ENCODE peak calls at places on chromosomes 6 and 20, in four cellular contexts. One of them, this sample, is unnamed.

GRCh38 chr20:445514-446336 is 16.6 kb downstream of the TBC1D20 start:
- DNase-seq in CD4-positive, alpha-beta memory T cell: no peak
- DNase-seq in hepatocyte: no peak
- DNase-seq in thoracic aorta: no peak
- DNase-seq in this sample: no peak

GRCh38 chr6:147179809-147180208 is 24.4 kb upstream of the STXBP5 start:
- DNase-seq in hepatocyte: no peak
- DNase-seq in CD4-positive, alpha-beta memory T cell: no peak
- DNase-seq in thoracic aorta: no peak
- DNase-seq in this sample: no peak

GRCh38 chr6:41881506-41881905 is 13.7 kb downstream of the USP49 start:
- DNase-seq in CD4-positive, alpha-beta memory T cell: no peak
- DNase-seq in thoracic aorta: no peak
- DNase-seq in hepatocyte: no peak
- DNase-seq in this sample: no peak

GRCh38 chr20:30168025-30168799 is 1089.3 kb upstream of the DEFB115 start:
- DNase-seq in CD4-positive, alpha-beta memory T cell: peak; percentile 8
- DNase-seq in hepatocyte: no peak
- DNase-seq in thoracic aorta: no peak
- DNase-seq in this sample: peak; percentile 6

GRCh38 chr20:52859156-52859887 is 112.8 kb upstream of the TSHZ2 start:
- DNase-seq in CD4-positive, alpha-beta memory T cell: no peak
- DNase-seq in hepatocyte: no peak
- DNase-seq in thoracic aorta: no peak
- DNase-seq in this sample: no peak

GRCh38 chr6:148311849-148312669 is 30.6 kb upstream of the SASH1 start:
- DNase-seq in CD4-positive, alpha-beta memory T cell: no peak
- DNase-seq in thoracic aorta: no peak
- DNase-seq in hepatocyte: no peak
- DNase-seq in this sample: no peak

GRCh38 chr6:47061631-47062300 is 19.6 kb upstream of the ADGRF1 start:
- DNase-seq in hepatocyte: no peak
- DNase-seq in CD4-positive, alpha-beta memory T cell: no peak
- DNase-seq in thoracic aorta: no peak
- DNase-seq in this sample: no peak

GRCh38 chr20:24164360-24164759 is 175.8 kb upstream of the GGTLC1 start:
- DNase-seq in thoracic aorta: no peak
- DNase-seq in hepatocyte: no peak
- DNase-seq in CD4-positive, alpha-beta memory T cell: no peak
- DNase-seq in this sample: no peak

GRCh38 chr20:4764805-4765204 is 43.1 kb downstream of the PRND start:
- DNase-seq in CD4-positive, alpha-beta memory T cell: no peak
- DNase-seq in thoracic aorta: no peak
- DNase-seq in hepatocyte: no peak
- DNase-seq in this sample: no peak

GRCh38 chr20:46433051-46433450 is 26.6 kb upstream of the ELMO2 start:
- DNase-seq in thoracic aorta: no peak
- DNase-seq in hepatocyte: no peak
- DNase-seq in CD4-positive, alpha-beta memory T cell: no peak
- DNase-seq in this sample: no peak

GRCh38 chr6:109894181-109894580 is 83.9 kb upstream of the GPR6 start:
- DNase-seq in CD4-positive, alpha-beta memory T cell: no peak
- DNase-seq in hepatocyte: no peak
- DNase-seq in thoracic aorta: no peak
- DNase-seq in this sample: no peak

GRCh38 chr6:99334526-99335127 is 14.8 kb downstream of the FAXC start:
- DNase-seq in hepatocyte: peak; percentile 59
- DNase-seq in CD4-positive, alpha-beta memory T cell: no peak
- DNase-seq in thoracic aorta: no peak
- DNase-seq in this sample: no peak

GRCh38 chr6:128352331-128352730 is 168.1 kb downstream of the PTPRK start:
- DNase-seq in thoracic aorta: no peak
- DNase-seq in hepatocyte: no peak
- DNase-seq in CD4-positive, alpha-beta memory T cell: no peak
- DNase-seq in this sample: no peak

GRCh38 chr6:160355001-160355400 is 6.8 kb downstream of the SLC22A3 start:
- DNase-seq in thoracic aorta: no peak
- DNase-seq in hepatocyte: peak; percentile 20
- DNase-seq in CD4-positive, alpha-beta memory T cell: no peak
- DNase-seq in this sample: no peak

GRCh38 chr6:43019152-43019551 is 2.3 kb upstream of the RRP36 start:
- DNase-seq in thoracic aorta: no peak
- DNase-seq in hepatocyte: no peak
- DNase-seq in CD4-positive, alpha-beta memory T cell: no peak
- DNase-seq in this sample: no peak

GRCh38 chr6:74574794-74575193 is 631.1 kb downstream of the COL12A1 start:
- DNase-seq in thoracic aorta: no peak
- DNase-seq in hepatocyte: peak; percentile 37
- DNase-seq in CD4-positive, alpha-beta memory T cell: no peak
- DNase-seq in this sample: no peak

GRCh38 chr6:12132351-12133222 is 120.5 kb downstream of the HIVEP1 start:
- DNase-seq in thoracic aorta: no peak
- DNase-seq in CD4-positive, alpha-beta memory T cell: no peak
- DNase-seq in hepatocyte: no peak
- DNase-seq in this sample: no peak

GRCh38 chr6:142290851-142291250 is 11.0 kb upstream of the ADGRG6 start:
- DNase-seq in CD4-positive, alpha-beta memory T cell: no peak
- DNase-seq in hepatocyte: no peak
- DNase-seq in thoracic aorta: no peak
- DNase-seq in this sample: no peak

GRCh38 chr6:33583591-33584155 is 3.6 kb upstream of the BAK1 start:
- DNase-seq in thoracic aorta: no peak
- DNase-seq in hepatocyte: no peak
- DNase-seq in CD4-positive, alpha-beta memory T cell: no peak
- DNase-seq in this sample: no peak

GRCh38 chr20:43849496-43850197 is 65.0 kb upstream of the TOX2 start:
- DNase-seq in hepatocyte: peak; percentile 56
- DNase-seq in CD4-positive, alpha-beta memory T cell: no peak
- DNase-seq in thoracic aorta: no peak
- DNase-seq in this sample: no peak

GRCh38 chr6:167668019-167668753 is 158.5 kb upstream of the AFDN start:
- DNase-seq in hepatocyte: peak; percentile 66
- DNase-seq in CD4-positive, alpha-beta memory T cell: no peak
- DNase-seq in thoracic aorta: no peak
- DNase-seq in this sample: no peak

GRCh38 chr6:160015778-160016684 is 47.1 kb downstream of the IGF2R start:
- DNase-seq in thoracic aorta: no peak
- DNase-seq in hepatocyte: no peak
- DNase-seq in CD4-positive, alpha-beta memory T cell: peak; percentile 62
- DNase-seq in this sample: no peak

DNA sequence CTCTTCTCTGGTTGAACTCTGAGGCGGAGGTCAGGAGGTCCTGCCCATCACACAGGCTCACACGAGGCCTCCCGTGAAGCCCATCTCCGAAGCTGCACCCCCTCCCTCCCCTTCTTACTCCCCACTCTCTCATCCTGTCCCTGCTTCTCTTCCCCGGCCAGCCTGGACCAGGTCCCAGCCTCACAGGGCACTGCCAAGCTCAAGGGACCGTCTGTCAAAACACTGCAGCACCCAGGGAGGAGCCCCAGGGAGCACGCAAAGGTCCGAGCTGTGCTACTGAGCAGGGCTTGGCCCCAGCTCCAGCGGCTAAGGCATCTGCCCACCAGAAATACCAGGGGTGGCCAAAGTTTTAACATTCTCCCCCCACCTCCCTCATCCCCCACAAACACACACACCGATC is 70.0 kb downstream of the PSMG4 start:
- DNase-seq in thoracic aorta: no peak
- DNase-seq in hepatocyte: no peak
- DNase-seq in CD4-positive, alpha-beta memory T cell: no peak
- DNase-seq in this sample: peak; percentile 63
- H3K4me1 ChIP-seq in thoracic aorta: no peaks in the 10 kb centered on the region
- H3K4me1 ChIP-seq in hepatocyte: peaks cover 7% of the 10 kb centered on the region
- H3K4me1 ChIP-seq in CD4-positive, alpha-beta memory T cell: no peaks in the 10 kb centered on the region
- H3K4me1 ChIP-seq in this sample: peaks cover 6% of the 10 kb centered on the region

GRCh38 chr20:40486297-40486696 is 202.7 kb downstream of the MAFB start:
- DNase-seq in CD4-positive, alpha-beta memory T cell: no peak
- DNase-seq in thoracic aorta: no peak
- DNase-seq in hepatocyte: no peak
- DNase-seq in this sample: no peak
- H3K4me3 ChIP-seq in CD4-positive, alpha-beta memory T cell: no peak overlapping the region
- H3K4me3 ChIP-seq in thoracic aorta: no peak overlapping the region
- H3K4me3 ChIP-seq in hepatocyte: no peak overlapping the region
- H3K4me3 ChIP-seq in this sample: no peak overlapping the region

GRCh38 chr20:19254086-19254821 is 41.8 kb downstream of the SLC24A3 start:
- DNase-seq in hepatocyte: no peak
- DNase-seq in thoracic aorta: no peak
- DNase-seq in CD4-positive, alpha-beta memory T cell: no peak
- DNase-seq in this sample: no peak

GRCh38 chr20:19254956-19255355 is 42.5 kb downstream of the SLC24A3 start:
- DNase-seq in thoracic aorta: no peak
- DNase-seq in hepatocyte: no peak
- DNase-seq in CD4-positive, alpha-beta memory T cell: no peak
- DNase-seq in this sample: no peak

GRCh38 chr20:19257865-19258264 is 45.4 kb downstream of the SLC24A3 start:
- DNase-seq in CD4-positive, alpha-beta memory T cell: no peak
- DNase-seq in thoracic aorta: no peak
- DNase-seq in hepatocyte: no peak
- DNase-seq in this sample: no peak

GRCh38 chr20:19257201-19257600 is 44.8 kb downstream of the SLC24A3 start:
- DNase-seq in thoracic aorta: no peak
- DNase-seq in hepatocyte: no peak
- DNase-seq in CD4-positive, alpha-beta memory T cell: no peak
- DNase-seq in this sample: no peak

GRCh38 chr20:19256085-19256484 is 43.6 kb downstream of the SLC24A3 start:
- DNase-seq in hepatocyte: no peak
- DNase-seq in thoracic aorta: no peak
- DNase-seq in CD4-positive, alpha-beta memory T cell: no peak
- DNase-seq in this sample: no peak
- H3K4me1 ChIP-seq in hepatocyte: peaks cover 11% of the 10 kb centered on the region
- H3K4me1 ChIP-seq in thoracic aorta: peaks cover 3% of the 10 kb centered on the region
- H3K4me1 ChIP-seq in CD4-positive, alpha-beta memory T cell: no peaks in the 10 kb centered on the region
- H3K4me1 ChIP-seq in this sample: peaks cover 13% of the 10 kb centered on the region

GRCh38 chr20:63900373-63900772 is 5.4 kb downstream of the DNAJC5 start:
- DNase-seq in hepatocyte: no peak
- DNase-seq in CD4-positive, alpha-beta memory T cell: no peak
- DNase-seq in thoracic aorta: no peak
- DNase-seq in this sample: no peak
- H3K4me3 ChIP-seq in hepatocyte: no peak overlapping the region
- H3K4me3 ChIP-seq in CD4-positive, alpha-beta memory T cell: no peak overlapping the region
- H3K4me3 ChIP-seq in thoracic aorta: no peak overlapping the region
- H3K4me3 ChIP-seq in this sample: no peak overlapping the region

GRCh38 chr20:20364016-20364746 is 3.7 kb upstream of the INSM1 start:
- DNase-seq in CD4-positive, alpha-beta memory T cell: no peak
- DNase-seq in thoracic aorta: no peak
- DNase-seq in hepatocyte: no peak
- DNase-seq in this sample: no peak
- H3K4me1 ChIP-seq in CD4-positive, alpha-beta memory T cell: peaks cover 12% of the 10 kb centered on the region
- H3K4me1 ChIP-seq in thoracic aorta: peaks cover 5% of the 10 kb centered on the region
- H3K4me1 ChIP-seq in hepatocyte: peaks cover 21% of the 10 kb centered on the region
- H3K4me1 ChIP-seq in this sample: peaks cover 32% of the 10 kb centered on the region

GRCh38 chr20:62216636-62217566 is 3.2 kb downstream of the HRH3 start:
- DNase-seq in hepatocyte: no peak
- DNase-seq in thoracic aorta: no peak
- DNase-seq in CD4-positive, alpha-beta memory T cell: no peak
- DNase-seq in this sample: no peak

GRCh38 chr20:62219992-62220665 is at the start of gene HRH3:
- DNase-seq in CD4-positive, alpha-beta memory T cell: peak; percentile 44
- DNase-seq in hepatocyte: peak; percentile 82
- DNase-seq in thoracic aorta: no peak
- DNase-seq in this sample: peak; percentile 52

GRCh38 chr20:62217913-62218773 is 1.9 kb downstream of the HRH3 start:
- DNase-seq in thoracic aorta: no peak
- DNase-seq in hepatocyte: no peak
- DNase-seq in CD4-positive, alpha-beta memory T cell: no peak
- DNase-seq in this sample: no peak

GRCh38 chr20:62220666-62221568 is 839 bp upstream of the HRH3 start:
- DNase-seq in thoracic aorta: no peak
- DNase-seq in CD4-positive, alpha-beta memory T cell: no peak
- DNase-seq in hepatocyte: no peak
- DNase-seq in this sample: no peak

DNA sequence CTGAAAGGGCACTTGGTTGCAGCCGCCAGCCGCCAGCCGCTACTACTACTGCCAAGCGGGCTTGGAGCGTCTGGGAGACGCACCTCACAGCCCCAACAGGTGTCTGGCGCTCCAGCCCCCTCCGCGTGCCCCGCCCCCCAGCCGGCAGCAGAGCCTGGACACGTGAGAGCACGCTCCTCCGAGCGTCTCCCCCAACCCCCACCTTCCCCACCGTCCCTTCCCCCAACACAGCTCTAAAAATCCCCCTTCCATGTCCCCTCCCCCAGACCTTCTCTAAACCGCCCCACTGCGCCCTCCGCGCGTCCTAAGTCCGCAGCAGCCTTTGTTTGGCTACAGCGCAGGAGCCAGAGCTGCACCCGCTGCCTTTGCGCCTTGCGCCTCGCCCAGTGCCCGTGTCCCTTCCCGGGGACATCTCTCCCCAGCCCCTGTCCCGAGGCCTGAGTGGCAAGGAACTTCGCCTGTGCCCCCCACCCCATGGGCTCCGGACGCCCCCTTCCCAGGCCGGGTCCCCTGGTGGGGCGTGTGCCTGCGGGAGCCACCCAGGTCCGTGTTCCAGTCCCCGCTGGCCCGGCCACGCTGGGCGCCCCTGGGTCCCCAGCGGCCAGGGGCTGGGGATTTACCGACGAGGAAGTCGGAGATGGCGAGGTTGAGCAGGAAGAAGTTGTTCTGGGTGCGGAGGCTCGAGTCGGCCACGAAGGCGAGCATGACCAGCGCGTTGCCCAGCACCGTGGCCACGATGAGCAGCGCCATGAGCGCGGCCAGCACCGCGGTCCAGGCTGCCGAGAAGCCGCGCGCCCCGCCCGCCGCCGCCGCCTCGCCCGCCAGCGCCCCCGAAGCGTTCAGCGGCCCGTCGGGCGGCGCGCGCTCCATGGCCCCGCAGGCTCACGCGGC is 732 bp downstream of the HRH3 start:
- DNase-seq in hepatocyte: no peak
- DNase-seq in thoracic aorta: no peak
- DNase-seq in CD4-positive, alpha-beta memory T cell: no peak
- DNase-seq in this sample: no peak
- H3K4me3 ChIP-seq in hepatocyte: no peak overlapping the region
- H3K4me3 ChIP-seq in thoracic aorta: peak overlapping the region; percentile 14
- H3K4me3 ChIP-seq in CD4-positive, alpha-beta memory T cell: no peak overlapping the region
- H3K4me3 ChIP-seq in this sample: peak overlapping the region; percentile 24